ENCODE peak calls at places on chromosomes 4 and X, in six cellular contexts. C, E, Y, M, V and F are unnamed samples.

GRCh38 chr4:147777456-147778091 is 45.7 kb downstream of the ARHGAP10 start:
- DNase-seq in C (no peak), E (peak; percentile 58), Y (no peak), M (no peak), V (no peak), F (no peak)

GRCh38 chr4:83238849-83239248 is 45.7 kb downstream of the COQ2 start:
- DNase-seq in C (no peak), E (no peak), Y (no peak), M (no peak), V (no peak), F (no peak)

GRCh38 chrX:24317567-24317966 is 3.7 kb upstream of the SUPT20HL2 start:
- DNase-seq in C (no peak), E (no peak), Y (no peak), M (no peak), V (no peak), F (no peak)

GRCh38 chrX:20228245-20228644 is 38.5 kb downstream of the RPS6KA3 start:
- DNase-seq in C (no peak), E (no peak), Y (no peak), M (no peak), V (no peak), F (no peak)

GRCh38 chr4:90582087-90582486 is 454.9 kb downstream of the CCSER1 start:
- DNase-seq in C (peak; percentile 6), E (no peak), Y (no peak), M (no peak), V (no peak), F (no peak)

GRCh38 chr4:154738426-154738825 is 5.4 kb upstream of the LRAT start:
- DNase-seq in C (no peak), E (no peak), Y (no peak), M (no peak), V (no peak), F (no peak)

GRCh38 chrX:78437621-78438020 is 110.2 kb upstream of the CYSLTR1 start:
- DNase-seq in C (no peak), E (no peak), Y (no peak), M (no peak), V (no peak), F (no peak)

GRCh38 chr4:182144621-182145359 is 98.4 kb upstream of the TENM3 start:
- DNase-seq in C (no peak), E (no peak), Y (no peak), M (no peak), V (no peak), F (no peak)

GRCh38 chr4:143282170-143282760 is 54.4 kb upstream of the GAB1 start:
- DNase-seq in C (no peak), E (no peak), Y (no peak), M (no peak), V (no peak), F (no peak)

GRCh38 chr4:16199132-16199531 is 27.1 kb downstream of the TAPT1 start:
- DNase-seq in C (peak; percentile 51), E (no peak), Y (peak; percentile 15), M (no peak), V (no peak), F (peak; percentile 46)

GRCh38 chr4:52091811-52092210 is 40.7 kb downstream of the SPATA18 start:
- DNase-seq in C (no peak), E (no peak), Y (peak; percentile 36), M (no peak), V (no peak), F (no peak)

GRCh38 chrX:12309040-12309732 is 170.9 kb downstream of the FRMPD4 start:
- DNase-seq in C (no peak), E (no peak), Y (no peak), M (no peak), V (no peak), F (no peak)

GRCh38 chrX:137215467-137215866 is 181.7 kb upstream of the GPR101 start:
- DNase-seq in C (no peak), E (no peak), Y (no peak), M (no peak), V (no peak), F (no peak)

DNA sequence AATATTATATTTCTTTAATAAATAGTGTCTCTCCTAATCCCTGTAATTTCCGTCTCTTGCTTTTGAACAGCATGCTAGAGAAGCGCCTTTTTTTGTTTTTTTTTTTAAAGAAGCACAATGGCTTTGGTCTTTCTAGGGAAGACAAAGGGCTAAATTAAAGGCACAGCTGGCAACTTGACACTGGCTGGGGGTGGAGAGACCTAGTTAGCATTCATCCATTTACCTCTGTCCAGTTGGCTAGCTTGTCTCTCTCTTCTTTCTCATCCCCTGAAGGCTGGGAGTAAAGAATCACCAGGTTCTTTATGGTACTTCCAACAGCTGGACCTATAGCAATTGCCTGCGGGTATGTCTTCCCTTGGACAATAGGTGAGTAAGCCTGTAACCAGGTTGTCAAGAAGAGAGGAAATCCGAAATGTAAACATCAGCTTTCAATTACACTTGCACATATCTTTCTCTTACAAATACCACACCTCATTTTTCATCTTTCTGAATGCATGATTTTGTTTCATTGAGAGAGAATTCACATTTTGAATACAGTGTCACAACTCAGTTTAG is 178.4 kb upstream of the GPR101 start:
- DNase-seq in C (no peak), E (no peak), Y (no peak), M (no peak), V (no peak), F (no peak)
- H3K4me3 ChIP-seq in C (no peak overlapping the region), E (no peak overlapping the region), Y (no peak overlapping the region), M (no peak overlapping the region), V (no peak overlapping the region), F (no peak overlapping the region)

GRCh38 chr4:185710487-185710995 is 101.5 kb downstream of the SORBS2 start:
- DNase-seq in C (no peak), E (no peak), Y (no peak), M (no peak), V (no peak), F (no peak)
- TF ChIP-seq MAX in C (no peak), E (no peak), Y (no peak), M (no peak), V (no peak), F (no peak)

DNA sequence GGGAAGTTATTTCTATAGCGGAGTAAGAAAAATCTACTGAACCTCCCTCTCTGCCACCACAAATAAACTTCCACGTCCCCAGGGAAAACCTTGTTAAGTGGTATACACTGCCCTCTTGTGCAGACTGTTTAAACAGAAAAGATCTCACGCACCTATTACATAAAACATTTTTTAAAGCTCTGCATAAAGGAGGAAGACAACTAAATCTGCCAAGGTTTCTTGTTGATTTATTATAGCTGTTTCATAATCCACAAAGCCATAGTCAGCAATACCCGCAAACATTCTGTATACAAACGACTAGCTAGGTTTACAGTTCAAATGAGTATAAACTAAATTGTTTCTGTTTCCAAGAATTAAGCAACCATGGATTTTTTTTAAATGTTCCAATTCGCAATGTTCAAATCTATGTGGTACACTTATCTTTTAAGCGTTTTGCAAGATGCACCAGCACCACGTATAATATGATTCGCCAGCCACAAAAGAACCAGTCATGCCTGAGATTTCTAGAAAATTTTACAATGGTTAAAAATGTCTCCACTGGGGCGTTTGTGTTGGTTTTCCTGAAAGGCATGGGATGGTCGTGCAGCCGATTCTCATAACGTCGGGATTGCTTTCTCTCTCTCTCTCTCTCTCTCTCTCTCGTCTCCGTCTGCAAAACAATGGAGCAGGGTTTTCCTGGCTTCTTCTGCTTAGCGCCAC is 164.6 kb downstream of the PRKX start:
- DNase-seq in C (peak; percentile 4), E (peak; percentile 22), Y (peak; percentile 0), M (no peak), V (no peak), F (peak; percentile 64)
- TF ChIP-seq MYC in C (no peak), E (no peak), Y (no peak), M (no peak), V (no peak), F (no peak)

DNA sequence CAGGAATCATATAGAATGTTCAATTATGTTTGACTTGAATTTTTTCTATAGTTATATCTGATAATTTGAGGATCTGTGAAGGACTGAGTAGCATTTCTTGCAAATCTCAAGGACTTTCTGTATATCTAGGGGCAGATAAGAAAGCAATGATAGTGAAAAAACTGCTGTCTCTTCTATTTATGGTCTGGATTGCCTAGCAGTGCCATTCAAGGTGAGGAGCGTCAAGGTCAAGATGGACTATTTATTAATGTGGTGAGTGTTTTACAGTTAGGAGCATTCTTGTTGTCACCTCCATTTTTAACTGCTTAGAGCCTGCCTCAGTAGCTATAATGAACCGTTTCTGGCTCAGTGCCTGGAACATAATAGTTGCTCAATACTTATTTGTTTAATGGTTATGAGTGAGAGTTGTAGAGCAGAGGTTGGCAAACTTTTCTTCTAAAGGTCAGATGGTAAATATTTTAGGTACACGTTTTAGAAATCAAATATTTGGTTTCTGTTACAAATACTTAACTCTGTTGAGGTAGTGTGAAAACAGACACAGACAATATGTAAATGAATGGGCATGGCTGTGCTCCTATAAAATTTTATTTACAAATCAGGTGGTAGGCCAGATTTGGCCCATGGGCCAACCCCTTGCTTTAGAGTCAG is 523.2 kb upstream of the IGFBP7 start:
- DNase-seq in C (no peak), E (no peak), Y (no peak), M (no peak), V (no peak), F (no peak)
- H3K4me3 ChIP-seq in C (no peak overlapping the region), E (no peak overlapping the region), Y (no peak overlapping the region), M (no peak overlapping the region), V (no peak overlapping the region), F (no peak overlapping the region)

GRCh38 chr4:4424499-4425115 is 37.7 kb downstream of the NSG1 start:
- DNase-seq in C (no peak), E (no peak), Y (no peak), M (no peak), V (no peak), F (no peak)
- TF ChIP-seq MAX in C (no peak), E (no peak), Y (no peak), M (no peak), V (no peak), F (no peak)

DNA sequence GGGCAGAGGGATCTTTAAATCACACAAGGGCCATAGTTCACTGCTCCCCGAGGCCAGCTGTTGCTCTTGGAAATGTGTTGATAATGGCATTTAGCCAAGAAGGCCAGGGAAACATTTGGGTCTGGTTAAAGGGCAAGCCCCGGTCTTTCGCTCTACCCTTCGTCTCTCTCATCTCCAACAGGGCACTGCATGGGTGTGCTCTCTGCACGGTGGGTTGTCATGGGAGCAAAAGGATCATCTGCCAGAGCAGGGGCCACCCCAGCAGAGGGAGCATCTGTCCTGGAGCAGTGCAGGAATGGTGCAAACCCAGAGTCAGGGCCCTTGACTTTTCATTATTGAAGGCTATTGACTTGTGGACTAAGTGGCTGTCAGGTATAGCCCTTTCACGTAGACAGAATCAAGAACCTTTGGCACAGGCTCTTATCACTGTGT is 22.7 kb upstream of the PGRMC2 start:
- DNase-seq in C (no peak), E (peak; percentile 3), Y (peak; percentile 55), M (peak; percentile 59), V (no peak), F (no peak)
- TF ChIP-seq MYC in C (no peak), E (no peak), Y (no peak), M (no peak), V (no peak), F (no peak)

GRCh38 chrX:47936224-47936939 is 67.4 kb downstream of the ZNF182 start:
- DNase-seq in C (no peak), E (no peak), Y (no peak), M (peak; percentile 91), V (no peak), F (no peak)

GRCh38 chrX:47941423-47941822 is 62.4 kb downstream of the ZNF182 start:
- DNase-seq in C (no peak), E (no peak), Y (no peak), M (no peak), V (no peak), F (no peak)

GRCh38 chrX:47940448-47940847 is 63.3 kb downstream of the ZNF182 start:
- DNase-seq in C (no peak), E (no peak), Y (no peak), M (peak; percentile 7), V (no peak), F (no peak)

GRCh38 chrX:47936940-47937317 is 66.9 kb downstream of the ZNF182 start:
- DNase-seq in C (no peak), E (no peak), Y (no peak), M (no peak), V (no peak), F (no peak)
- H3K4me3 ChIP-seq in C (no peak overlapping the region), E (no peak overlapping the region), Y (no peak overlapping the region), M (no peak overlapping the region), V (no peak overlapping the region), F (no peak overlapping the region)